ENCODE peak calls at places on chromosomes 2 and 18, in six cellular contexts. B, D, J, K, L and T are unnamed samples.

GRCh38 chr2:160205511-160205910 is 5.4 kb upstream of the ITGB6 start:
- DNase-seq in B (peak; percentile 100), D (no peak), J (no peak), K (no peak), L (no peak), T (peak; percentile 99)

GRCh38 chr18:76594966-76595365 is 99.9 kb upstream of the ZNF516 start:
- DNase-seq in B (no peak), D (no peak), J (no peak), K (no peak), L (no peak), T (no peak)

GRCh38 chr2:127217470-127218325 is 2.4 kb downstream of the CYP27C1 start:
- DNase-seq in B (peak; percentile 96), D (no peak), J (no peak), K (no peak), L (no peak), T (peak; percentile 92)

GRCh38 chr18:26941608-26942007 is 76.1 kb upstream of the AQP4 start:
- DNase-seq in B (no peak), D (no peak), J (no peak), K (no peak), L (no peak), T (no peak)

GRCh38 chr2:197813093-197813787 is 8.8 kb downstream of the PLCL1 start:
- DNase-seq in B (peak; percentile 52), D (peak; percentile 55), J (no peak), K (no peak), L (no peak), T (peak; percentile 61)

GRCh38 chr18:77749189-77749588 is 499.5 kb downstream of the GALR1 start:
- DNase-seq in B (no peak), D (peak; percentile 5), J (no peak), K (peak; percentile 81), L (peak; percentile 23), T (no peak)

GRCh38 chr2:96095116-96095636 is 21.2 kb downstream of the ADRA2B start:
- DNase-seq in B (no peak), D (no peak), J (no peak), K (no peak), L (no peak), T (no peak)

GRCh38 chr2:222922019-222922800 is 61.4 kb downstream of the ACSL3 start:
- DNase-seq in B (no peak), D (no peak), J (no peak), K (no peak), L (no peak), T (no peak)

GRCh38 chr18:814300-815084 is 2.5 kb upstream of the YES1 start:
- DNase-seq in B (no peak), D (peak; percentile 76), J (peak; percentile 36), K (no peak), L (no peak), T (no peak)

GRCh38 chr2:21599417-21599816 is 475.6 kb downstream of the TDRD15 start:
- DNase-seq in B (no peak), D (no peak), J (no peak), K (no peak), L (no peak), T (no peak)

GRCh38 chr18:35019929-35020328 is 21.3 kb upstream of the MAPRE2 start:
- DNase-seq in B (no peak), D (no peak), J (no peak), K (no peak), L (no peak), T (no peak)

GRCh38 chr18:74196220-74197119 is 48.1 kb downstream of the TIMM21 start:
- DNase-seq in B (peak; percentile 43), D (peak; percentile 81), J (peak; percentile 67), K (no peak), L (peak; percentile 59), T (peak; percentile 33)

GRCh38 chr2:202376460-202377307 is 557 bp downstream of the BMPR2 start:
- DNase-seq in B (peak; percentile 63), D (peak; percentile 81), J (peak; percentile 43), K (peak; percentile 65), L (peak; percentile 17), T (peak; percentile 46)

GRCh38 chr2:30346475-30347169 is 100.4 kb upstream of the LCLAT1 start:
- DNase-seq in B (no peak), D (no peak), J (no peak), K (no peak), L (no peak), T (no peak)

GRCh38 chr2:70095833-70096670 is 8.8 kb downstream of the PCBP1 start:
- DNase-seq in B (no peak), D (no peak), J (no peak), K (no peak), L (no peak), T (no peak)

GRCh38 chr18:10463096-10463495 is 8.7 kb downstream of the APCDD1 start:
- DNase-seq in B (no peak), D (no peak), J (no peak), K (no peak), L (no peak), T (no peak)

GRCh38 chr2:61443342-61444041 is 27.4 kb downstream of the USP34 start:
- DNase-seq in B (no peak), D (no peak), J (no peak), K (no peak), L (no peak), T (no peak)

GRCh38 chr2:27303093-27304025 is 4.9 kb downstream of the UCN start:
- DNase-seq in B (peak; percentile 77), D (peak; percentile 88), J (peak; percentile 66), K (peak; percentile 22), L (peak; percentile 76), T (peak; percentile 73)

GRCh38 chr2:61993422-61994024 is 88.0 kb downstream of the COMMD1 start:
- DNase-seq in B (peak; percentile 53), D (peak; percentile 75), J (peak; percentile 48), K (no peak), L (peak; percentile 12), T (peak; percentile 47)

GRCh38 chr2:124325667-124326425 is 300.8 kb downstream of the CNTNAP5 start:
- DNase-seq in B (no peak), D (peak; percentile 6), J (no peak), K (no peak), L (no peak), T (no peak)